ENCODE peak calls at places on chromosomes 13 and 19, in five cellular contexts. Y is H1, F is HepG2, T is K562, P is GM12878. A is an unnamed sample.

GRCh38 chr13:33263976-33264619 is 21.5 kb downstream of the STARD13 start:
- DNase-seq in Y (no peak), F (no peak), T (no peak), P (no peak), A (no peak)

GRCh38 chr13:110347535-110348308 is 40.6 kb downstream of the COL4A2 start:
- DNase-seq in Y (no peak), F (peak), T (no peak), P (no peak), A (no peak)

GRCh38 chr13:79742923-79743322 is 262.0 kb downstream of the NDFIP2 start:
- DNase-seq in Y (no peak), F (no peak), T (no peak), P (no peak), A (no peak)

GRCh38 chr19:23263870-23264590 is 13.8 kb upstream of the ZNF724 start:
- DNase-seq in Y (no peak), F (no peak), T (no peak), P (no peak), A (no peak)

GRCh38 chr13:58318495-58319167 is 687.1 kb downstream of the PCDH17 start:
- DNase-seq in Y (no peak), F (no peak), T (no peak), P (no peak), A (no peak)

GRCh38 chr19:5593245-5593962 is 25.7 kb upstream of the TINCR start:
- DNase-seq in Y (no peak), F (no peak), T (no peak), P (no peak), A (no peak)

GRCh38 chr13:46905249-46905648 is 8.4 kb upstream of the HTR2A start:
- DNase-seq in Y (peak), F (no peak), T (no peak), P (no peak), A (no peak)

GRCh38 chr13:19713186-19713965 is 69.4 kb downstream of the PSPC1 start:
- DNase-seq in Y (no peak), F (no peak), T (peak), P (peak), A (no peak)

GRCh38 chr13:113371061-113371460 is 7.1 kb upstream of the GRTP1 start:
- DNase-seq in Y (no peak), F (no peak), T (no peak), P (no peak), A (no peak)

GRCh38 chr13:27043013-27043412 is 128.6 kb downstream of the USP12 start:
- DNase-seq in Y (peak), F (peak), T (no peak), P (no peak), A (no peak)

GRCh38 chr19:7360393-7360984 is 11.8 kb downstream of the ARHGEF18 start:
- DNase-seq in Y (no peak), F (no peak), T (no peak), P (no peak), A (no peak)

GRCh38 chr13:113967729-113968462 is 6.0 kb downstream of the C13orf46 start:
- DNase-seq in Y (no peak), F (no peak), T (no peak), P (no peak), A (no peak)

GRCh38 chr19:7900401-7900870 is 3.2 kb upstream of the MAP2K7 start:
- DNase-seq in Y (no peak), F (no peak), T (no peak), P (no peak), A (no peak)

GRCh38 chr13:91166714-91167511 is 180.6 kb upstream of the MIR17HG start:
- DNase-seq in Y (no peak), F (no peak), T (no peak), P (no peak), A (no peak)

GRCh38 chr19:5025027-5025426 is 56.1 kb downstream of the KDM4B start:
- DNase-seq in Y (no peak), F (no peak), T (no peak), P (no peak), A (no peak)

GRCh38 chr13:20824762-20825161 is 51.0 kb upstream of the EEF1AKMT1 start:
- DNase-seq in Y (no peak), F (no peak), T (no peak), P (no peak), A (no peak)

GRCh38 chr13:23384111-23384510 is 49.4 kb downstream of the SACS start:
- DNase-seq in Y (no peak), F (no peak), T (no peak), P (peak), A (no peak)

GRCh38 chr13:60051754-60052153 is 112.0 kb downstream of the DIAPH3 start:
- DNase-seq in Y (no peak), F (no peak), T (no peak), P (no peak), A (no peak)

GRCh38 chr13:42233726-42234125 is 38.2 kb upstream of the AKAP11 start:
- DNase-seq in Y (no peak), F (peak), T (no peak), P (no peak), A (no peak)
- TF ChIP-seq SP1 in Y (no peak), F (no peak), T (no peak), P (no peak), A (no peak)

GRCh38 chr19:10209305-10209704 is 14.6 kb upstream of the DNMT1 start:
- DNase-seq in Y (no peak), F (no peak), T (no peak), P (no peak), A (no peak)
- TF ChIP-seq USF2 in Y (no peak), F (no peak), T (no peak), P (no peak), A (no peak)

DNA sequence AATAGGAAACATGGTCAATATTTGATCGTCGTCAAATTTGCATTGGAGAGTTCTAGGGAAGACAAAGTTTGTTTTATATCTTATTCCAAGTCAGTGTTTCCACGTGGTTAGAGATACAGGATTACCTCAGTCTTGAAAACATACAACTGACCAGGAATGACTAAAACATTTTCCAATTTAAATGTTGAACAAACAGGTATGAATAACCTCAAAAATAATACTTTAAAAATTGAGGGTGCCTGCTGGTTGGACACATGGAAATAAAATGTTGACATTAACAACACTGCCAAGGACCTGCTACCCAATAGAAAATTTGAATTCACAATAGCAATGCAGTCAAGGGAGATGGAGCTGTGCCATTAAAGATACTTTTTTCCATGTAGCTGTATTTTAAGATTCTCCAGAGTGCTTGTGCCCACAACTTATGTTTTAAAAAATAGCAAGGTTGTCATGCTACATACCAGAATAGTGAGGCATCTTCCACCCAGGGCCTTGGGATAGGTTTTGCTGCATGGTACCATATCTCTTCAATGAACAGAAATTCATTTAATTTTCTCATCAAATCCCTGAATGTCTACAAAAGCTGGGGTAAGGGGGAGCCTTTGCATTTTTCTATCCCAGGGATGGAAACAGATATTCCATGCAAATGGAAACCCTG is 260.8 kb downstream of the EFNB2 start:
- DNase-seq in Y (no peak), F (no peak), T (no peak), P (no peak), A (no peak)
- TF ChIP-seq SP1 in Y (no peak), F (no peak), T (no peak), P (no peak), A (no peak)

GRCh38 chr19:45074744-45075143 is 1.5 kb downstream of the ZNF296 start:
- DNase-seq in Y (no peak), F (no peak), T (no peak), P (no peak), A (peak)

GRCh38 chr19:45078390-45079062 is 534 bp upstream of the GEMIN7 start:
- DNase-seq in Y (no peak), F (no peak), T (no peak), P (no peak), A (no peak)

GRCh38 chr19:45076851-45077730 is 813 bp upstream of the ZNF296 start:
- DNase-seq in Y (no peak), F (no peak), T (no peak), P (no peak), A (peak)

GRCh38 chr19:45075215-45076028 is 856 bp downstream of the ZNF296 start:
- DNase-seq in Y (no peak), F (peak), T (peak), P (peak), A (peak)

GRCh38 chr19:45076029-45076850 is at the start of gene ZNF296:
- DNase-seq in Y (no peak), F (peak), T (peak), P (no peak), A (peak)
- TF ChIP-seq USF2 in Y (no peak), F (no peak), T (no peak), P (no peak), A (peak)

DNA sequence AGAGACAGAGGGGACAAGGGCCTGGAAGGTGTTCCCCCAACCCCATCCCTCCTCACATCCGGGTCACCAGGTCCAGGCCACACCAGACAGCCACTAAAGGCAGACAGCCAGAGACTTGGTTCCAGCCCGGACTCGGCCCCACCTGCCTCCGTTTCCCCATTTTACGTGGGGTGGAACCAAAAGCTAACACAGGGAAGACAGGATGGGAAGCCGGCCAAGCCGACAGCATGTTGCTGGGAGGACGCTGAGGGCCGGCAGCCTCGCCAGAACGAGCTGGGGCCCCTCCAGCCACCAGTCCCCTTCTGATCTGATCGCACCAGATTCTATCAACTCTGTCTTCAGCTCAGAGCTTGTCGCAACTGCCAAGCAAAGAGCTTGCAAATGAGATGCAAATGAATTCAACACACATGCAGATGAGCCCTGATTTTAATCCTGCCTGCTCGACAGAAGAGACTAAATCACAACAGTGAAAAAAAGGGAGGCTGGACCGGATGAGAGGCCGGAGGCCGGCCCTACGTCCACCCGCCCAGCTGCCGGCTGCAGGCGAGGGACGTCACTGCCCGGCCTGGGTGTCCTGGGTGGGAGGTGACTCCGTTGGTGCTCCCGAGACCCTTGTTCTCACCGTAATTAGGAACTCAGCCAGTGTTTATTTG is 17.5 kb upstream of the SHC2 start:
- DNase-seq in Y (no peak), F (no peak), T (no peak), P (no peak), A (no peak)
- TF ChIP-seq SP1 in Y (no peak), F (no peak), T (no peak), P (no peak), A (no peak)